ENCODE peak calls at places on chromosome X, in seven cellular contexts. F is tibial artery, U is GM10248, G is Calu3, E is endothelial cell, L is progenitor cell of endocrine pancreas, V is IMR-90. P is an unnamed sample.

GRCh38 chrX:16785247-16786138 is 773 bp upstream of the TXLNG start:
- DNase-seq in V (no peak), U (no peak), E (peak; percentile 4), L (no peak), G (peak; percentile 22), F (no peak), P (peak; percentile 16)

GRCh38 chrX:151609222-151609621 is 45.7 kb downstream of the PASD1 start:
- DNase-seq in F (no peak), U (no peak), V (no peak), E (no peak), L (no peak), G (no peak), P (no peak)

GRCh38 chrX:72158773-72159172 is 22.8 kb upstream of the PIN4 start:
- DNase-seq in F (no peak), E (no peak), V (no peak), G (no peak), U (no peak), L (no peak), P (no peak)

GRCh38 chrX:118325453-118325852 is 20.5 kb upstream of the WDR44 start:
- DNase-seq in L (no peak), E (no peak), F (no peak), G (no peak), U (peak; percentile 16), V (no peak), P (no peak)

GRCh38 chrX:39361736-39362135 is 560.5 kb downstream of the MID1IP1 start:
- DNase-seq in V (no peak), G (no peak), L (no peak), E (no peak), F (no peak), U (no peak), P (no peak)

GRCh38 chrX:47570794-47571193 is 9.8 kb downstream of the ARAF start:
- DNase-seq in G (no peak), F (no peak), V (no peak), E (no peak), U (no peak), L (no peak), P (no peak)

GRCh38 chrX:74293343-74293946 is 10.5 kb upstream of the ZCCHC13 start:
- DNase-seq in G (peak; percentile 61), U (peak; percentile 67), L (peak; percentile 52), V (peak; percentile 73), F (peak; percentile 88), E (peak; percentile 60), P (peak; percentile 70)

GRCh38 chrX:130726661-130727060 is 176.3 kb downstream of the ENOX2 start:
- DNase-seq in E (no peak), L (no peak), G (no peak), F (no peak), U (no peak), V (peak; percentile 49), P (no peak)

GRCh38 chrX:110316351-110317078 is 1.4 kb downstream of the AMMECR1 start:
- DNase-seq in L (no peak), U (no peak), G (no peak), F (no peak), E (no peak), V (no peak), P (peak; percentile 5)

GRCh38 chrX:153474718-153475117 is 4.3 kb upstream of the HAUS7 start:
- DNase-seq in G (peak; percentile 41), U (no peak), V (peak; percentile 46), F (peak; percentile 91), L (no peak), E (no peak), P (peak; percentile 42)

GRCh38 chrX:110851780-110852179 is 56.2 kb upstream of the CHRDL1 start:
- DNase-seq in E (no peak), L (no peak), V (peak; percentile 2), U (no peak), F (no peak), G (peak; percentile 37), P (peak; percentile 1)

GRCh38 chrX:70043685-70044084 is 6.1 kb downstream of the AWAT2 start:
- DNase-seq in G (no peak), V (no peak), F (no peak), L (no peak), U (no peak), E (no peak), P (no peak)

GRCh38 chrX:46840946-46841740 is 4.3 kb downstream of the RP2 start:
- DNase-seq in E (no peak), G (no peak), L (no peak), F (no peak), U (no peak), V (no peak), P (no peak)

GRCh38 chrX:26653050-26653449 is 437.1 kb downstream of the MAGEB5 start:
- DNase-seq in V (no peak), L (no peak), G (no peak), F (no peak), U (no peak), E (no peak), P (no peak)

GRCh38 chrX:38880460-38880859 is 79.2 kb downstream of the MID1IP1 start:
- DNase-seq in V (peak; percentile 56), G (peak; percentile 24), L (no peak), F (no peak), E (no peak), U (no peak), P (no peak)

GRCh38 chrX:110412971-110413726 is 54.5 kb downstream of the RTL9 start:
- DNase-seq in G (peak; percentile 73), V (peak; percentile 65), E (peak; percentile 66), F (peak; percentile 70), L (peak; percentile 76), U (peak; percentile 59), P (peak; percentile 74)

GRCh38 chrX:30530591-30530990 is 47.0 kb downstream of the TASL start:
- DNase-seq in E (no peak), F (no peak), V (peak; percentile 60), U (no peak), L (no peak), G (peak; percentile 2), P (no peak)

GRCh38 chrX:16451331-16451730 is 198.6 kb upstream of the S100G start:
- DNase-seq in L (no peak), V (peak; percentile 17), E (no peak), G (no peak), F (no peak), U (no peak), P (no peak)

GRCh38 chrX:48790477-48790876 is 4.1 kb downstream of the GATA1 start:
- DNase-seq in E (no peak), G (no peak), V (no peak), F (no peak), L (no peak), U (no peak), P (no peak)

GRCh38 chrX:48787809-48788471 is 1.6 kb downstream of the GATA1 start:
- DNase-seq in L (no peak), U (no peak), G (no peak), E (no peak), F (no peak), V (no peak), P (no peak)

GRCh38 chrX:48786825-48787538 is 592 bp downstream of the GATA1 start:
- DNase-seq in U (no peak), F (no peak), L (no peak), E (no peak), G (no peak), V (no peak), P (no peak)

GRCh38 chrX:48791063-48791820 is 4.9 kb downstream of the GATA1 start:
- DNase-seq in L (no peak), G (no peak), E (no peak), V (no peak), U (no peak), F (no peak), P (no peak)

GRCh38 chrX:48789366-48790220 is 3.2 kb downstream of the GATA1 start:
- DNase-seq in G (no peak), L (no peak), E (no peak), U (no peak), F (no peak), V (no peak), P (no peak)
- TF ChIP-seq CTCF in G (no peak), L (no peak), E (no peak), U (no peak), F (no peak), V (no peak), P (no peak)

GRCh38 chrX:8721536-8721935 is 10.4 kb downstream of the ANOS1 start:
- DNase-seq in F (no peak), L (no peak), E (no peak), V (no peak), G (no peak), U (no peak), P (no peak)

GRCh38 chrX:8728932-8729331 is 3.0 kb downstream of the ANOS1 start:
- DNase-seq in V (no peak), G (no peak), U (no peak), F (no peak), E (no peak), L (no peak), P (no peak)

GRCh38 chrX:8726031-8726652 is 5.8 kb downstream of the ANOS1 start:
- DNase-seq in U (no peak), G (no peak), F (no peak), V (no peak), E (no peak), L (no peak), P (no peak)

GRCh38 chrX:8724176-8724757 is 7.7 kb downstream of the ANOS1 start:
- DNase-seq in E (peak; percentile 16), U (no peak), L (no peak), F (no peak), G (no peak), V (no peak), P (no peak)
- TF ChIP-seq CTCF in E (no peak), U (no peak), L (peak; percentile 42), F (no peak), G (no peak), V (no peak), P (no peak)

DNA sequence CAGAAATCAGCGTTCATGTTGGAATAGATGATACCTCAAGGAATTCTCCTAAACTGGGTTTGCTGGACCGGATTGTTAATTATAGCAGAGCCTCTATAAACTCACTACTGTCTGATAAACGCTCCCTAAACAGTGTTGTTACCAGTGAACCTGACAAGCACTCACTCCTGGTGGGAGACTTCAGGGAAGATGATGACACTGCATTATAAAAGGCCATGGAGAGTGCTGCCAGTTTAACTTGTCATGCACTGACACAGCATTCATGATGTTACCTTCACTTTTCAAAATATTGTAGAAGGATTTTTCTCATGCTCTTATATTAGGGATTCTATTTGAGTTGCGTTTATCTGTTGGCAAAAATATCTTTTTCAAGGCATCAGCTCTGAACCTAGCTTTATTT is 57.7 kb upstream of the PGK1 start:
- DNase-seq in V (no peak), F (no peak), U (no peak), E (no peak), L (no peak), G (no peak), P (no peak)
- TF ChIP-seq CTCF in V (no peak), F (no peak), U (no peak), E (no peak), L (no peak), G (no peak), P (no peak)

GRCh38 chrX:11430266-11430665 is 137.1 kb downstream of the AMELX start:
- DNase-seq in L (no peak), F (no peak), E (no peak), G (no peak), U (no peak), V (peak; percentile 23), P (no peak)

GRCh38 chrX:11424903-11425674 is 131.9 kb downstream of the AMELX start:
- DNase-seq in V (no peak), G (no peak), L (no peak), E (no peak), U (no peak), F (no peak), P (no peak)

GRCh38 chrX:11429543-11430085 is 136.4 kb downstream of the AMELX start:
- DNase-seq in U (no peak), E (no peak), V (no peak), L (no peak), F (no peak), G (no peak), P (no peak)

GRCh38 chrX:11426712-11427081 is 133.5 kb downstream of the AMELX start:
- DNase-seq in F (no peak), U (no peak), G (no peak), L (no peak), V (no peak), E (no peak), P (no peak)

GRCh38 chrX:11427082-11428033 is 134.1 kb downstream of the AMELX start:
- DNase-seq in E (peak; percentile 37), V (no peak), L (peak; percentile 27), G (peak; percentile 9), U (peak; percentile 26), F (peak; percentile 77), P (no peak)
- TF ChIP-seq CTCF in E (no peak), V (peak; percentile 25), L (peak; percentile 56), G (no peak), U (peak; percentile 21), F (no peak), P (no peak)

P was measured in activated CD8-positive, alpha-beta T cell treated with anti-CD3 and anti-CD28 coated beads for 36 hours.